ENCODE peak calls at places on chromosomes 11 and 22, in four cellular contexts. T, O, J and S are unnamed samples. For H3K4me1, the result is how much of the 10 kb centered on the place peaks cover.

GRCh38 chr11:69008774-69009440 is 4.1 kb downstream of the MRGPRF start:
- DNase-seq in T (peak), O (peak), J (peak), S (peak)

GRCh38 chr11:6757373-6757967 is 14.3 kb downstream of the OR2AG2 start:
- DNase-seq in T (peak), O (peak), J (peak), S (peak)

GRCh38 chr11:41879186-41879738 is 419.8 kb upstream of the LRRC4C start:
- DNase-seq in T (no peak), O (no peak), J (no peak), S (no peak)

GRCh38 chr11:45847908-45848316 is 637 bp downstream of the CRY2 start:
- DNase-seq in T (peak), O (peak), J (peak), S (peak)

GRCh38 chr11:123976770-123977560 is 616 bp downstream of the OR10S1 start:
- DNase-seq in T (no peak), O (no peak), J (no peak), S (no peak)

GRCh38 chr11:95222817-95223216 is 8.2 kb downstream of the SESN3 start:
- DNase-seq in T (no peak), O (no peak), J (no peak), S (no peak)

GRCh38 chr11:125517116-125517804 is 21.2 kb upstream of the FEZ1 start:
- DNase-seq in T (no peak), O (no peak), J (peak), S (peak)

GRCh38 chr11:15158351-15159015 is 43.8 kb downstream of the INSC start:
- DNase-seq in T (no peak), O (no peak), J (no peak), S (no peak)

GRCh38 chr11:76782526-76783293 is 446 bp upstream of the TSKU start:
- DNase-seq in T (peak), O (peak), J (peak), S (peak)

DNA sequence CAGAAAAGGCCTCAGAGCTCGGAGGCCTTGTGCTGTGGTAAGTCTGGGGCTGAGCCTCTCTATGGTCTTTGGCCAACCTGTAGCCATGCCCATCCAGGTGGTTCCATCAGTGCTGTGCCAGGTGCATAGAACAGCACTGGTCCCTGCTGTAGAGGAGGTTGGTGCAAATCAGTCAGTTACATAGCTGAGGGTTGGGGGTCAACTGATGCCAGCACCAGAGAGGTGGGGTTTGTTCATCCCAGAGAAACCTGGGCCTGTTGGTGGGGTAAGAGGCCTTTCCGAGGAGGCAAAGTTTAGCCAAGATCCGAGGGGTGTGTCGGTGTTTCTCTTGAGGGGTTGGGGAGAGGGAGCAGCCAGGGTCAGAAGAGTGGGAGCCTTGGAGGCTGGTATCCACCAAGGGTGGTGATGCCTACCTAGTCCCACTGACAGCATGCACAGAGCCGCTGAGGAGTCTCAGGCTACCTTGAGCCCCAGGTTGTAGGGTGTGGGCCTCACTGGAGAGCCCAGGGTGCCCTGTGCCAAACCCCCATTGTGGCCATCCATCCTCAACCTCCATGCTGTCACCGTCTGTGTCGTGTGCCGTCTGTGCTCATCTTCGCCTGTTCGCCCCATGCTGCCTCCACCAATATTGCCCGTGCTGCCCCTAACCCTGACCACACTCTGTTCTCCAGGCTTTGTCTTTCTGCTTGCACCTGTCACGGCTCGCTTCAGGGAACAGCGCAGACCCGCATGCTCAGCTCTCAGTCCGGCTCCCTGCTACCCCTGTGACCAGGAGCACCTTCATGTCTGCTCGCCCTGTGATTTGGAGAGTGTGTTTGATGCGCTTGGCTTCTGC is 78.7 kb upstream of the SUSD2 start:
- DNase-seq in T (no peak), O (no peak), J (peak), S (no peak)
- H3K4me1 ChIP-seq in T (under half), O (under half), J (under half), S (under half)

GRCh38 chr22:32120603-32121002 is 38.5 kb downstream of the C22orf42 start:
- DNase-seq in T (no peak), O (no peak), J (no peak), S (no peak)
- TF ChIP-seq POLR2A in T (no peak), O (no peak), J (no peak), S (no peak)

GRCh38 chr11:78536933-78537332 is 37.7 kb downstream of the NARS2 start:
- DNase-seq in T (no peak), O (no peak), J (no peak), S (no peak)
- H3K4me1 ChIP-seq in T (under half), O (under half), J (under half), S (under half)

DNA sequence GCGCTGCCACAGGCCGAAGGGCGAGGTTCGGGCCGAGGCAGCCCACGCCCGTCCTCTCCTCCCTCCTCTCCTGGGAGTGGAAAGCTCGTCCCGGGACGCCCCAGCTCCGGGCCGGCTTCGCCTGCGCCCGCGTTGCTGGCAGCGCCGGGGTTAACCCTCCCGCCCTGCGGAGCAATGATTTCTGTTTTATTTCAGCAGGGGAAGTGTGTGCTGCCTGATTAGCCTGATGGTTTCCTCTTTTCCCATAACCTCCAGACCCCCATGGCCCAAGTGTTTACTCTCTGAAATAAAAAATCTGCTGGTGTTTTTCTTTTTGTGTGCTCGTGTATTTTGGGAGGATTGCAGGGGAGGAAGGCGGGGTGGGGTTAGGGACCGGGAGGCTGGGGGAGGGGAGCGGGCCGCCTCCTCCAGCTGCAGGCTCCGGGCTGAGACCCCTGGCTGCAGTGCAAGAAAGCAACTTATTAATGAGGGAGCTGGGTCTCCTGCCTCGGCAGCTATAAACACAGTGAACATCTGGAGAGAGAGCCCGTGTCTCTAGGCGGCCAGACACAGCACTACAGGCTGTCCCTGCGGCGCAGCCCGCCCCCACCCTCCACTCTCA is 38.6 kb downstream of the ETS1 start:
- DNase-seq in T (peak), O (no peak), J (peak), S (peak)
- TF ChIP-seq POLR2A in T (no peak), O (no peak), J (no peak), S (no peak)

GRCh38 chr11:12359761-12360160 is 17.6 kb upstream of the PARVA start:
- DNase-seq in T (no peak), O (no peak), J (no peak), S (no peak)
- H3K4me1 ChIP-seq in T (under half), O (under half), J (under half), S (under half)

GRCh38 chr11:9757809-9758675 is 94.2 kb downstream of the SWAP70 start:
- DNase-seq in T (peak), O (peak), J (peak), S (peak)
- TF ChIP-seq POLR2A in T (no peak), O (peak), J (peak), S (no peak)

DNA sequence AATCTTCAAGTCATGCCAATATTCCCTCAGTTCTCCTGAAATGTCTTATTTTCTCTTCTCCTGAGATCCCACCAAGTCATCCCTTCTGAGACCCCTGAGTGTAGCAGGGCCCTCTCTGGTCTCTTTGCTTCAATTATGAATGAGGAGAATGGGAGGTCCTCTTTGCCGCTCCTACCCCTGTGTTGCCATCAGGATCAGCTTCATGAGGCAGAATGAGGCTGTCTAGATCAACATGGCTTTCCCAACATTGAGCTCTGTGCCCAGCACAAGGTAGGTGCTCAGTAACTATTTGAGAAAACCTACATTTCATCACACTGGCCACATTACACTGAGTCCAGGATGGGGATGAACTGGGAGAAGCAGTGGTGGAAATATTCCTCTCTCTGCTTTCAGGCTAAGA is 107.2 kb downstream of the ZNF280B start:
- DNase-seq in T (no peak), O (no peak), J (no peak), S (no peak)
- H3K4me1 ChIP-seq in T (under half), O (under half), J (under half), S (under half)

GRCh38 chr11:90220391-90220790 is 2.5 kb downstream of the CHORDC1 start:
- DNase-seq in T (no peak), O (peak), J (no peak), S (peak)

GRCh38 chr11:90222152-90222458 is 744 bp downstream of the CHORDC1 start:
- DNase-seq in T (no peak), O (no peak), J (no peak), S (no peak)

GRCh38 chr11:90222459-90223247 is at the start of gene CHORDC1:
- DNase-seq in T (peak), O (peak), J (peak), S (peak)

GRCh38 chr11:90219438-90219837 is 3.4 kb downstream of the CHORDC1 start:
- DNase-seq in T (no peak), O (no peak), J (no peak), S (no peak)

GRCh38 chr11:90223248-90223585 is 368 bp upstream of the CHORDC1 start:
- DNase-seq in T (no peak), O (no peak), J (no peak), S (no peak)
- TF ChIP-seq POLR2A in T (no peak), O (no peak), J (no peak), S (no peak)